ENCODE peak calls at places on chromosome X, in five cellular contexts. One of them, this sample, is unnamed.

GRCh38 chrX:41180194-41180902 is 95.1 kb downstream of the USP9X start:
- DNase-seq in HepG2: peak
- DNase-seq in A549: peak
- DNase-seq in endothelial cell of umbilical vein: peak
- DNase-seq in NB4: peak
- DNase-seq in this sample: peak

GRCh38 chrX:115968436-115969252 is 201.9 kb upstream of the AGTR2 start:
- DNase-seq in A549: peak
- DNase-seq in endothelial cell of umbilical vein: peak
- DNase-seq in HepG2: no peak
- DNase-seq in NB4: peak
- DNase-seq in this sample: no peak

GRCh38 chrX:150372280-150372679 is 9.2 kb downstream of the MAMLD1 start:
- DNase-seq in HepG2: no peak
- DNase-seq in endothelial cell of umbilical vein: no peak
- DNase-seq in A549: no peak
- DNase-seq in NB4: no peak
- DNase-seq in this sample: no peak

GRCh38 chrX:11724122-11725017 is 33.7 kb upstream of the MSL3 start:
- DNase-seq in endothelial cell of umbilical vein: peak
- DNase-seq in HepG2: peak
- DNase-seq in NB4: peak
- DNase-seq in A549: peak
- DNase-seq in this sample: no peak

GRCh38 chrX:85379174-85379907 is at the start of gene POF1B:
- DNase-seq in A549: peak
- DNase-seq in NB4: no peak
- DNase-seq in HepG2: no peak
- DNase-seq in endothelial cell of umbilical vein: no peak
- DNase-seq in this sample: peak

GRCh38 chrX:7263961-7264360 is 116.0 kb upstream of the PUDP start:
- DNase-seq in HepG2: no peak
- DNase-seq in endothelial cell of umbilical vein: no peak
- DNase-seq in NB4: peak
- DNase-seq in A549: peak
- DNase-seq in this sample: no peak

GRCh38 chrX:16386126-16386525 is 218.8 kb downstream of the MAGEB17 start:
- DNase-seq in NB4: no peak
- DNase-seq in A549: no peak
- DNase-seq in endothelial cell of umbilical vein: no peak
- DNase-seq in HepG2: no peak
- DNase-seq in this sample: no peak

GRCh38 chrX:24838624-24839023 is 144.9 kb downstream of the POLA1 start:
- DNase-seq in HepG2: no peak
- DNase-seq in NB4: peak
- DNase-seq in endothelial cell of umbilical vein: peak
- DNase-seq in A549: peak
- DNase-seq in this sample: peak

GRCh38 chrX:49754238-49754857 is 58.6 kb upstream of the PAGE1 start:
- DNase-seq in A549: peak
- DNase-seq in NB4: peak
- DNase-seq in endothelial cell of umbilical vein: peak
- DNase-seq in HepG2: peak
- DNase-seq in this sample: no peak

GRCh38 chrX:48770296-48770695 is 8.7 kb downstream of the GLOD5 start:
- DNase-seq in A549: no peak
- DNase-seq in NB4: no peak
- DNase-seq in endothelial cell of umbilical vein: no peak
- DNase-seq in HepG2: no peak
- DNase-seq in this sample: no peak

GRCh38 chrX:310621-311155 is 7.9 kb downstream of the GTPBP6 start:
- DNase-seq in HepG2: no peak
- DNase-seq in endothelial cell of umbilical vein: no peak
- DNase-seq in NB4: no peak
- DNase-seq in A549: no peak
- DNase-seq in this sample: no peak

GRCh38 chrX:53685711-53686110 is 808 bp downstream of the HUWE1 start:
- DNase-seq in A549: no peak
- DNase-seq in HepG2: no peak
- DNase-seq in NB4: peak
- DNase-seq in endothelial cell of umbilical vein: no peak
- DNase-seq in this sample: no peak

GRCh38 chrX:50814701-50815476 is 895 bp upstream of the SHROOM4 start:
- DNase-seq in HepG2: no peak
- DNase-seq in NB4: no peak
- DNase-seq in A549: no peak
- DNase-seq in endothelial cell of umbilical vein: peak
- DNase-seq in this sample: no peak

GRCh38 chrX:40573763-40574162 is 7.0 kb upstream of the ATP6AP2 start:
- DNase-seq in A549: peak
- DNase-seq in NB4: peak
- DNase-seq in endothelial cell of umbilical vein: peak
- DNase-seq in HepG2: peak
- DNase-seq in this sample: no peak

GRCh38 chrX:20063716-20064351 is 52.9 kb downstream of the MAP7D2 start:
- DNase-seq in endothelial cell of umbilical vein: no peak
- DNase-seq in HepG2: no peak
- DNase-seq in NB4: peak
- DNase-seq in A549: no peak
- DNase-seq in this sample: no peak

GRCh38 chrX:68659385-68659784 is 11.9 kb downstream of the STARD8 start:
- DNase-seq in HepG2: no peak
- DNase-seq in NB4: no peak
- DNase-seq in endothelial cell of umbilical vein: no peak
- DNase-seq in A549: no peak
- DNase-seq in this sample: no peak

GRCh38 chrX:54481751-54482150 is 14.3 kb downstream of the FGD1 start:
- DNase-seq in HepG2: no peak
- DNase-seq in A549: no peak
- DNase-seq in endothelial cell of umbilical vein: no peak
- DNase-seq in NB4: no peak
- DNase-seq in this sample: no peak

GRCh38 chrX:121283921-121284320 is 236.5 kb downstream of the GLUD2 start:
- DNase-seq in A549: no peak
- DNase-seq in HepG2: no peak
- DNase-seq in endothelial cell of umbilical vein: no peak
- DNase-seq in NB4: no peak
- DNase-seq in this sample: no peak
- TF ChIP-seq MYC in A549: no peak
- TF ChIP-seq MYC in HepG2: no peak
- TF ChIP-seq MYC in endothelial cell of umbilical vein: no peak
- TF ChIP-seq MYC in NB4: no peak
- TF ChIP-seq MYC in this sample: no peak

GRCh38 chrX:111874241-111874640 is 1.7 kb upstream of the TRPC5OS start:
- DNase-seq in NB4: no peak
- DNase-seq in endothelial cell of umbilical vein: no peak
- DNase-seq in A549: no peak
- DNase-seq in HepG2: no peak
- DNase-seq in this sample: no peak

GRCh38 chrX:111867236-111867635 is 8.7 kb upstream of the TRPC5OS start:
- DNase-seq in HepG2: no peak
- DNase-seq in A549: no peak
- DNase-seq in NB4: no peak
- DNase-seq in endothelial cell of umbilical vein: no peak
- DNase-seq in this sample: no peak

GRCh38 chrX:111868726-111869638 is 7.0 kb upstream of the TRPC5OS start:
- DNase-seq in A549: no peak
- DNase-seq in endothelial cell of umbilical vein: peak
- DNase-seq in NB4: no peak
- DNase-seq in HepG2: no peak
- DNase-seq in this sample: peak

GRCh38 chrX:111869639-111870034 is 6.3 kb upstream of the TRPC5OS start:
- DNase-seq in HepG2: no peak
- DNase-seq in A549: peak
- DNase-seq in endothelial cell of umbilical vein: peak
- DNase-seq in NB4: peak
- DNase-seq in this sample: peak
- TF ChIP-seq MYC in HepG2: no peak
- TF ChIP-seq MYC in A549: no peak
- TF ChIP-seq MYC in endothelial cell of umbilical vein: no peak
- TF ChIP-seq MYC in NB4: no peak
- TF ChIP-seq MYC in this sample: no peak

DNA sequence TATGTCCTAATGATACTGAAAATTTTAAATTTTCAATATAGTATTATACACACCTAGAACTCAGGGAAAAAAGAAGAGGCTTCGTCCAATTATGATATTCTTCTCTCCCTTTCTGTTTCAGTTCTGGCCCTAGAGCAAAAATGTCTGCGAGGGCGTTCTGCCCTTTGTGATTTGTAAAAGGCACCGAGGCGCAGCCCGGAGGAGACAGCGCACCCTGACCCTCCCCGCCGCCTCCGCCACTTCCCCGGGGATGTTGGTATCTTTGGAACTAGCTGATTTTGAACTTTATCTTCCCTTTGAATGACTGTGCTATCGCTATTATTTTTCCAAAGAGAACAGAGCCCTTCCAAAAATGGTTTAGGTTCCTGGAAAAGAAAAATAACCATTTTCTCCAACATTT is 173.2 kb upstream of the FAM9B start:
- DNase-seq in A549: no peak
- DNase-seq in NB4: no peak
- DNase-seq in endothelial cell of umbilical vein: no peak
- DNase-seq in HepG2: no peak
- DNase-seq in this sample: no peak
- TF ChIP-seq MYC in A549: no peak
- TF ChIP-seq MYC in NB4: no peak
- TF ChIP-seq MYC in endothelial cell of umbilical vein: no peak
- TF ChIP-seq MYC in HepG2: no peak
- TF ChIP-seq MYC in this sample: no peak

GRCh38 chrX:71493111-71493613 is 39.7 kb upstream of the OGT start:
- DNase-seq in endothelial cell of umbilical vein: peak
- DNase-seq in HepG2: peak
- DNase-seq in A549: no peak
- DNase-seq in NB4: peak
- DNase-seq in this sample: no peak
- TF ChIP-seq MYC in endothelial cell of umbilical vein: no peak
- TF ChIP-seq MYC in HepG2: no peak
- TF ChIP-seq MYC in A549: no peak
- TF ChIP-seq MYC in NB4: no peak
- TF ChIP-seq MYC in this sample: no peak

DNA sequence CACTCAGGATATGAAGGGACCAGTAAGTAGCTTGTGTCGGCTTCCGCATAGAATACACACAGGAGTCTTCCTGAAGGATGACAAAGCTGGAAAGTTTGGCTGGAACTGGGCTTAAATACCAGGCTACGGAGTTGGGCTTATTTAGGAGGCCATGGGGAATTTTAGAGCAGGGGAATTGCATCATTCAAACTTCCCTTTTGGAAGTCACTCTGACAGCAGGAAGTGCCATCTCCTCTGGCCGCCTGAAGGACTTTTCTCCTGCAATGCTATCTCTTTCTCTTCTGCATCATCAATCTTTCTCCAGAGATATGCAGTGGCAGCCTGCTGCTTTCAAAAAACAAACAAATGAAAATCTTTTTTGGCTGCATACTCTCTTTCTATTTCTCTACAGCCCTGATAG is 48.4 kb upstream of the PAK3 start:
- DNase-seq in endothelial cell of umbilical vein: no peak
- DNase-seq in HepG2: no peak
- DNase-seq in A549: no peak
- DNase-seq in NB4: no peak
- DNase-seq in this sample: no peak
- TF ChIP-seq MYC in endothelial cell of umbilical vein: no peak
- TF ChIP-seq MYC in HepG2: no peak
- TF ChIP-seq MYC in A549: no peak
- TF ChIP-seq MYC in NB4: no peak
- TF ChIP-seq MYC in this sample: no peak

DNA sequence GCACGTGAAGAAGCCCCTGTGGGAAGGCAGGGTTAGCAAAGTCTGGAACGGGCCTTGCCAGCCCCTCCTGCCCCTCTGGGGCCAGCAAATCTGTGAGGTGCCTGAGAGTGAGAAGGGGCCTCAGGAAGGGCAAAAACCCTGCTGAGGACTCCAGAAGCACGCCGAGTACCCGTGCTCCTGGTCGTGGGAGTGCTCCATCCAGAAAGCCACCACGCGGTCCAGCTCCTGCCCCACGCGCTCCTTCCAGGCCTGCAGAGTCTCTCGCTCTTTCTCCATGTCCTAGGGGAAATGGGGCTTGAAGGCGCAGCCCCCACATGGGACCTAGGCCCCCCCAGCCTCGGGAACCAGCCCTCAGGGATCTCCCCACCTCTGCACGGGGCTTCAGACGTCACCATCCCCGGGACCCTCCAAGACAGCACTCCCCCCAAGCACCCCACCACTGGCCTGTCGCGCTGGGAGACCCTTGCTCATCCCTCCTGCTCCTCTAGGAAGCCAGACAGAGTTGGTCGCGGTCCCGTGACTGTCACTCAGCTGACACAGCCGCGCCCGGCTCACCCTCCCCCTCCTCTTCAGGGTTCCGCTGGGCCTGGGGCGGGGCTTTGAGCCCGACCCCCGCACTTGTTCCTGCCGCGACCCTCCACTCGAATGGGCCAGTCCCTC is at the start of gene RENBP:
- DNase-seq in A549: no peak
- DNase-seq in NB4: no peak
- DNase-seq in endothelial cell of umbilical vein: no peak
- DNase-seq in HepG2: no peak
- DNase-seq in this sample: no peak
- TF ChIP-seq MYC in A549: no peak
- TF ChIP-seq MYC in NB4: no peak
- TF ChIP-seq MYC in endothelial cell of umbilical vein: no peak
- TF ChIP-seq MYC in HepG2: no peak
- TF ChIP-seq MYC in this sample: no peak

GRCh38 chrX:122771933-122772332 is 412.1 kb upstream of the GRIA3 start:
- DNase-seq in A549: no peak
- DNase-seq in HepG2: no peak
- DNase-seq in endothelial cell of umbilical vein: no peak
- DNase-seq in NB4: no peak
- DNase-seq in this sample: no peak

GRCh38 chrX:122770581-122770980 is 413.5 kb upstream of the GRIA3 start:
- DNase-seq in endothelial cell of umbilical vein: no peak
- DNase-seq in A549: no peak
- DNase-seq in NB4: no peak
- DNase-seq in HepG2: no peak
- DNase-seq in this sample: no peak
- TF ChIP-seq MYC in endothelial cell of umbilical vein: no peak
- TF ChIP-seq MYC in A549: no peak
- TF ChIP-seq MYC in NB4: no peak
- TF ChIP-seq MYC in HepG2: no peak
- TF ChIP-seq MYC in this sample: no peak